ENCODE peak calls at places on chromosome 17, in eight cellular contexts. One of them, this sample, is unnamed.

GRCh38 chr17:49951362-49952080 is 17.5 kb upstream of the DLX4 start:
- DNase-seq in T-helper 1 cell: no peak
- DNase-seq in nucleus accumbens: no peak
- DNase-seq in tibial nerve: no peak
- DNase-seq in H9: no peak
- DNase-seq in CD4-positive, alpha-beta memory T cell: no peak
- DNase-seq in NCI-H1694 treated with DMSO at 0.1 percent for 48 hours: no peak
- DNase-seq in activated CD4-positive, alpha-beta T cell treated with anti-CD3 and anti-CD28 coated beads, Interleukin-2, amount 50 U/mL, for 4 hours: no peak
- DNase-seq in this sample: no peak

GRCh38 chr17:15255713-15256454 is 9.2 kb downstream of the PMP22 start:
- DNase-seq in T-helper 1 cell: no peak
- DNase-seq in nucleus accumbens: no peak
- DNase-seq in tibial nerve: no peak
- DNase-seq in H9: no peak
- DNase-seq in CD4-positive, alpha-beta memory T cell: no peak
- DNase-seq in NCI-H1694 treated with DMSO at 0.1 percent for 48 hours: no peak
- DNase-seq in activated CD4-positive, alpha-beta T cell treated with anti-CD3 and anti-CD28 coated beads, Interleukin-2, amount 50 U/mL, for 4 hours: no peak
- DNase-seq in this sample: no peak

GRCh38 chr17:8991514-8992285 is 26.2 kb upstream of the PIK3R5 start:
- DNase-seq in T-helper 1 cell: peak
- DNase-seq in nucleus accumbens: no peak
- DNase-seq in tibial nerve: peak
- DNase-seq in H9: peak
- DNase-seq in CD4-positive, alpha-beta memory T cell: peak
- DNase-seq in NCI-H1694 treated with DMSO at 0.1 percent for 48 hours: peak
- DNase-seq in activated CD4-positive, alpha-beta T cell treated with anti-CD3 and anti-CD28 coated beads, Interleukin-2, amount 50 U/mL, for 4 hours: peak
- DNase-seq in this sample: peak

GRCh38 chr17:78488156-78488555 is 89.0 kb downstream of the DNAH17 start:
- DNase-seq in T-helper 1 cell: no peak
- DNase-seq in nucleus accumbens: no peak
- DNase-seq in tibial nerve: no peak
- DNase-seq in H9: no peak
- DNase-seq in CD4-positive, alpha-beta memory T cell: no peak
- DNase-seq in NCI-H1694 treated with DMSO at 0.1 percent for 48 hours: no peak
- DNase-seq in activated CD4-positive, alpha-beta T cell treated with anti-CD3 and anti-CD28 coated beads, Interleukin-2, amount 50 U/mL, for 4 hours: no peak
- DNase-seq in this sample: no peak

GRCh38 chr17:42512733-42513251 is 23.2 kb upstream of the NAGLU start:
- DNase-seq in T-helper 1 cell: no peak
- DNase-seq in nucleus accumbens: no peak
- DNase-seq in tibial nerve: no peak
- DNase-seq in H9: no peak
- DNase-seq in CD4-positive, alpha-beta memory T cell: no peak
- DNase-seq in NCI-H1694 treated with DMSO at 0.1 percent for 48 hours: no peak
- DNase-seq in activated CD4-positive, alpha-beta T cell treated with anti-CD3 and anti-CD28 coated beads, Interleukin-2, amount 50 U/mL, for 4 hours: no peak
- DNase-seq in this sample: no peak

GRCh38 chr17:58305626-58306025 is 23.0 kb downstream of the TSPOAP1 start:
- DNase-seq in T-helper 1 cell: no peak
- DNase-seq in nucleus accumbens: no peak
- DNase-seq in tibial nerve: no peak
- DNase-seq in H9: peak
- DNase-seq in CD4-positive, alpha-beta memory T cell: no peak
- DNase-seq in NCI-H1694 treated with DMSO at 0.1 percent for 48 hours: no peak
- DNase-seq in activated CD4-positive, alpha-beta T cell treated with anti-CD3 and anti-CD28 coated beads, Interleukin-2, amount 50 U/mL, for 4 hours: no peak
- DNase-seq in this sample: peak

GRCh38 chr17:5499790-5500189 is 13.4 kb downstream of the MIS12 start:
- DNase-seq in T-helper 1 cell: no peak
- DNase-seq in nucleus accumbens: peak
- DNase-seq in tibial nerve: no peak
- DNase-seq in H9: peak
- DNase-seq in CD4-positive, alpha-beta memory T cell: no peak
- DNase-seq in NCI-H1694 treated with DMSO at 0.1 percent for 48 hours: no peak
- DNase-seq in activated CD4-positive, alpha-beta T cell treated with anti-CD3 and anti-CD28 coated beads, Interleukin-2, amount 50 U/mL, for 4 hours: no peak
- DNase-seq in this sample: peak

GRCh38 chr17:21352981-21353265 is 23.2 kb upstream of the KCNJ12 start:
- DNase-seq in T-helper 1 cell: no peak
- DNase-seq in nucleus accumbens: no peak
- DNase-seq in tibial nerve: no peak
- DNase-seq in H9: no peak
- DNase-seq in CD4-positive, alpha-beta memory T cell: no peak
- DNase-seq in NCI-H1694 treated with DMSO at 0.1 percent for 48 hours: no peak
- DNase-seq in activated CD4-positive, alpha-beta T cell treated with anti-CD3 and anti-CD28 coated beads, Interleukin-2, amount 50 U/mL, for 4 hours: no peak
- DNase-seq in this sample: no peak

GRCh38 chr17:59416184-59416583 is 84.7 kb downstream of the YPEL2 start:
- DNase-seq in T-helper 1 cell: no peak
- DNase-seq in nucleus accumbens: no peak
- DNase-seq in tibial nerve: no peak
- DNase-seq in H9: no peak
- DNase-seq in CD4-positive, alpha-beta memory T cell: no peak
- DNase-seq in NCI-H1694 treated with DMSO at 0.1 percent for 48 hours: no peak
- DNase-seq in activated CD4-positive, alpha-beta T cell treated with anti-CD3 and anti-CD28 coated beads, Interleukin-2, amount 50 U/mL, for 4 hours: no peak
- DNase-seq in this sample: no peak

GRCh38 chr17:17303010-17303846 is at the start of gene NT5M:
- DNase-seq in T-helper 1 cell: peak
- DNase-seq in nucleus accumbens: peak
- DNase-seq in tibial nerve: peak
- DNase-seq in H9: peak
- DNase-seq in CD4-positive, alpha-beta memory T cell: peak
- DNase-seq in NCI-H1694 treated with DMSO at 0.1 percent for 48 hours: peak
- DNase-seq in activated CD4-positive, alpha-beta T cell treated with anti-CD3 and anti-CD28 coated beads, Interleukin-2, amount 50 U/mL, for 4 hours: peak
- DNase-seq in this sample: peak

GRCh38 chr17:66276328-66276937 is 26.0 kb upstream of the PRKCA start:
- DNase-seq in T-helper 1 cell: no peak
- DNase-seq in nucleus accumbens: no peak
- DNase-seq in tibial nerve: no peak
- DNase-seq in H9: no peak
- DNase-seq in CD4-positive, alpha-beta memory T cell: no peak
- DNase-seq in NCI-H1694 treated with DMSO at 0.1 percent for 48 hours: no peak
- DNase-seq in activated CD4-positive, alpha-beta T cell treated with anti-CD3 and anti-CD28 coated beads, Interleukin-2, amount 50 U/mL, for 4 hours: no peak
- DNase-seq in this sample: no peak

GRCh38 chr17:45172541-45173286 is 11.0 kb downstream of the HEXIM2 start:
- DNase-seq in T-helper 1 cell: peak
- DNase-seq in nucleus accumbens: peak
- DNase-seq in tibial nerve: peak
- DNase-seq in H9: peak
- DNase-seq in CD4-positive, alpha-beta memory T cell: peak
- DNase-seq in NCI-H1694 treated with DMSO at 0.1 percent for 48 hours: no peak
- DNase-seq in activated CD4-positive, alpha-beta T cell treated with anti-CD3 and anti-CD28 coated beads, Interleukin-2, amount 50 U/mL, for 4 hours: peak
- DNase-seq in this sample: peak

GRCh38 chr17:75891022-75891604 is 5.6 kb downstream of the TRIM65 start:
- DNase-seq in T-helper 1 cell: no peak
- DNase-seq in nucleus accumbens: no peak
- DNase-seq in tibial nerve: no peak
- DNase-seq in H9: no peak
- DNase-seq in CD4-positive, alpha-beta memory T cell: no peak
- DNase-seq in NCI-H1694 treated with DMSO at 0.1 percent for 48 hours: no peak
- DNase-seq in activated CD4-positive, alpha-beta T cell treated with anti-CD3 and anti-CD28 coated beads, Interleukin-2, amount 50 U/mL, for 4 hours: no peak
- DNase-seq in this sample: no peak

GRCh38 chr17:56979091-56979480 is 1.2 kb downstream of the SCPEP1 start:
- DNase-seq in T-helper 1 cell: no peak
- DNase-seq in nucleus accumbens: no peak
- DNase-seq in tibial nerve: no peak
- DNase-seq in H9: no peak
- DNase-seq in CD4-positive, alpha-beta memory T cell: no peak
- DNase-seq in NCI-H1694 treated with DMSO at 0.1 percent for 48 hours: no peak
- DNase-seq in activated CD4-positive, alpha-beta T cell treated with anti-CD3 and anti-CD28 coated beads, Interleukin-2, amount 50 U/mL, for 4 hours: no peak
- DNase-seq in this sample: no peak

GRCh38 chr17:61669522-61669921 is 78.5 kb upstream of the NACA2 start:
- DNase-seq in T-helper 1 cell: no peak
- DNase-seq in nucleus accumbens: no peak
- DNase-seq in tibial nerve: no peak
- DNase-seq in H9: no peak
- DNase-seq in CD4-positive, alpha-beta memory T cell: no peak
- DNase-seq in NCI-H1694 treated with DMSO at 0.1 percent for 48 hours: no peak
- DNase-seq in activated CD4-positive, alpha-beta T cell treated with anti-CD3 and anti-CD28 coated beads, Interleukin-2, amount 50 U/mL, for 4 hours: no peak
- DNase-seq in this sample: no peak

GRCh38 chr17:44569459-44569858 is 12.2 kb downstream of the FZD2 start:
- DNase-seq in T-helper 1 cell: no peak
- DNase-seq in nucleus accumbens: no peak
- DNase-seq in tibial nerve: no peak
- DNase-seq in H9: peak
- DNase-seq in CD4-positive, alpha-beta memory T cell: no peak
- DNase-seq in NCI-H1694 treated with DMSO at 0.1 percent for 48 hours: no peak
- DNase-seq in activated CD4-positive, alpha-beta T cell treated with anti-CD3 and anti-CD28 coated beads, Interleukin-2, amount 50 U/mL, for 4 hours: no peak
- DNase-seq in this sample: no peak

GRCh38 chr17:72743037-72743467 is 349.4 kb downstream of the SLC39A11 start:
- DNase-seq in T-helper 1 cell: no peak
- DNase-seq in nucleus accumbens: no peak
- DNase-seq in tibial nerve: no peak
- DNase-seq in H9: peak
- DNase-seq in CD4-positive, alpha-beta memory T cell: no peak
- DNase-seq in NCI-H1694 treated with DMSO at 0.1 percent for 48 hours: no peak
- DNase-seq in activated CD4-positive, alpha-beta T cell treated with anti-CD3 and anti-CD28 coated beads, Interleukin-2, amount 50 U/mL, for 4 hours: no peak
- DNase-seq in this sample: no peak

GRCh38 chr17:43092891-43093290 is 32.3 kb downstream of the BRCA1 start:
- DNase-seq in T-helper 1 cell: no peak
- DNase-seq in nucleus accumbens: no peak
- DNase-seq in tibial nerve: no peak
- DNase-seq in H9: no peak
- DNase-seq in CD4-positive, alpha-beta memory T cell: no peak
- DNase-seq in NCI-H1694 treated with DMSO at 0.1 percent for 48 hours: no peak
- DNase-seq in activated CD4-positive, alpha-beta T cell treated with anti-CD3 and anti-CD28 coated beads, Interleukin-2, amount 50 U/mL, for 4 hours: no peak
- DNase-seq in this sample: no peak

GRCh38 chr17:38673714-38674012 is 1.1 kb downstream of the EPOP start:
- DNase-seq in T-helper 1 cell: no peak
- DNase-seq in nucleus accumbens: no peak
- DNase-seq in tibial nerve: no peak
- DNase-seq in H9: no peak
- DNase-seq in CD4-positive, alpha-beta memory T cell: no peak
- DNase-seq in NCI-H1694 treated with DMSO at 0.1 percent for 48 hours: no peak
- DNase-seq in activated CD4-positive, alpha-beta T cell treated with anti-CD3 and anti-CD28 coated beads, Interleukin-2, amount 50 U/mL, for 4 hours: no peak
- DNase-seq in this sample: no peak

GRCh38 chr17:73770115-73770848 is 126.0 kb upstream of the SDK2 start:
- DNase-seq in T-helper 1 cell: no peak
- DNase-seq in nucleus accumbens: peak
- DNase-seq in tibial nerve: peak
- DNase-seq in H9: no peak
- DNase-seq in CD4-positive, alpha-beta memory T cell: no peak
- DNase-seq in NCI-H1694 treated with DMSO at 0.1 percent for 48 hours: peak
- DNase-seq in activated CD4-positive, alpha-beta T cell treated with anti-CD3 and anti-CD28 coated beads, Interleukin-2, amount 50 U/mL, for 4 hours: no peak
- DNase-seq in this sample: no peak

GRCh38 chr17:62091804-62092203 is 26.7 kb upstream of the MED13 start:
- DNase-seq in T-helper 1 cell: no peak
- DNase-seq in nucleus accumbens: no peak
- DNase-seq in tibial nerve: no peak
- DNase-seq in H9: no peak
- DNase-seq in CD4-positive, alpha-beta memory T cell: no peak
- DNase-seq in NCI-H1694 treated with DMSO at 0.1 percent for 48 hours: no peak
- DNase-seq in activated CD4-positive, alpha-beta T cell treated with anti-CD3 and anti-CD28 coated beads, Interleukin-2, amount 50 U/mL, for 4 hours: no peak
- DNase-seq in this sample: no peak

GRCh38 chr17:44308320-44308818 is at the start of gene RUNDC3A:
- DNase-seq in T-helper 1 cell: peak
- DNase-seq in nucleus accumbens: peak
- DNase-seq in tibial nerve: peak
- DNase-seq in H9: peak
- DNase-seq in CD4-positive, alpha-beta memory T cell: peak
- DNase-seq in NCI-H1694 treated with DMSO at 0.1 percent for 48 hours: peak
- DNase-seq in activated CD4-positive, alpha-beta T cell treated with anti-CD3 and anti-CD28 coated beads, Interleukin-2, amount 50 U/mL, for 4 hours: peak
- DNase-seq in this sample: peak

GRCh38 chr17:69802045-69802740 is 272.8 kb upstream of the KCNJ16 start:
- DNase-seq in T-helper 1 cell: no peak
- DNase-seq in nucleus accumbens: no peak
- DNase-seq in tibial nerve: no peak
- DNase-seq in H9: peak
- DNase-seq in CD4-positive, alpha-beta memory T cell: no peak
- DNase-seq in NCI-H1694 treated with DMSO at 0.1 percent for 48 hours: no peak
- DNase-seq in activated CD4-positive, alpha-beta T cell treated with anti-CD3 and anti-CD28 coated beads, Interleukin-2, amount 50 U/mL, for 4 hours: no peak
- DNase-seq in this sample: no peak

GRCh38 chr17:6492892-6493674 is 48.8 kb downstream of the PIMREG start:
- DNase-seq in T-helper 1 cell: no peak
- DNase-seq in nucleus accumbens: no peak
- DNase-seq in tibial nerve: no peak
- DNase-seq in H9: peak
- DNase-seq in CD4-positive, alpha-beta memory T cell: no peak
- DNase-seq in NCI-H1694 treated with DMSO at 0.1 percent for 48 hours: no peak
- DNase-seq in activated CD4-positive, alpha-beta T cell treated with anti-CD3 and anti-CD28 coated beads, Interleukin-2, amount 50 U/mL, for 4 hours: no peak
- DNase-seq in this sample: no peak

GRCh38 chr17:57544834-57545463 is 200.2 kb downstream of the CCDC182 start:
- DNase-seq in T-helper 1 cell: no peak
- DNase-seq in nucleus accumbens: no peak
- DNase-seq in tibial nerve: no peak
- DNase-seq in H9: no peak
- DNase-seq in CD4-positive, alpha-beta memory T cell: no peak
- DNase-seq in NCI-H1694 treated with DMSO at 0.1 percent for 48 hours: peak
- DNase-seq in activated CD4-positive, alpha-beta T cell treated with anti-CD3 and anti-CD28 coated beads, Interleukin-2, amount 50 U/mL, for 4 hours: no peak
- DNase-seq in this sample: no peak

GRCh38 chr17:64373722-64374121 is 16.9 kb downstream of the PECAM1 start:
- DNase-seq in T-helper 1 cell: no peak
- DNase-seq in nucleus accumbens: no peak
- DNase-seq in tibial nerve: no peak
- DNase-seq in H9: no peak
- DNase-seq in CD4-positive, alpha-beta memory T cell: no peak
- DNase-seq in NCI-H1694 treated with DMSO at 0.1 percent for 48 hours: no peak
- DNase-seq in activated CD4-positive, alpha-beta T cell treated with anti-CD3 and anti-CD28 coated beads, Interleukin-2, amount 50 U/mL, for 4 hours: no peak
- DNase-seq in this sample: no peak

GRCh38 chr17:55762086-55762858 is 11.4 kb downstream of the PCTP start:
- DNase-seq in T-helper 1 cell: no peak
- DNase-seq in nucleus accumbens: no peak
- DNase-seq in tibial nerve: no peak
- DNase-seq in H9: no peak
- DNase-seq in CD4-positive, alpha-beta memory T cell: no peak
- DNase-seq in NCI-H1694 treated with DMSO at 0.1 percent for 48 hours: no peak
- DNase-seq in activated CD4-positive, alpha-beta T cell treated with anti-CD3 and anti-CD28 coated beads, Interleukin-2, amount 50 U/mL, for 4 hours: no peak
- DNase-seq in this sample: no peak

GRCh38 chr17:47275245-47275984 is 21.8 kb downstream of the ITGB3 start:
- DNase-seq in T-helper 1 cell: no peak
- DNase-seq in nucleus accumbens: no peak
- DNase-seq in tibial nerve: peak
- DNase-seq in H9: peak
- DNase-seq in CD4-positive, alpha-beta memory T cell: no peak
- DNase-seq in NCI-H1694 treated with DMSO at 0.1 percent for 48 hours: no peak
- DNase-seq in activated CD4-positive, alpha-beta T cell treated with anti-CD3 and anti-CD28 coated beads, Interleukin-2, amount 50 U/mL, for 4 hours: no peak
- DNase-seq in this sample: no peak

GRCh38 chr17:19269102-19269501 is 31.9 kb downstream of the EPN2 start:
- DNase-seq in T-helper 1 cell: no peak
- DNase-seq in nucleus accumbens: no peak
- DNase-seq in tibial nerve: no peak
- DNase-seq in H9: no peak
- DNase-seq in CD4-positive, alpha-beta memory T cell: no peak
- DNase-seq in NCI-H1694 treated with DMSO at 0.1 percent for 48 hours: no peak
- DNase-seq in activated CD4-positive, alpha-beta T cell treated with anti-CD3 and anti-CD28 coated beads, Interleukin-2, amount 50 U/mL, for 4 hours: no peak
- DNase-seq in this sample: no peak

GRCh38 chr17:83173997-83174858 is 94.8 kb downstream of the METRNL start:
- DNase-seq in T-helper 1 cell: no peak
- DNase-seq in nucleus accumbens: no peak
- DNase-seq in tibial nerve: peak
- DNase-seq in H9: peak
- DNase-seq in CD4-positive, alpha-beta memory T cell: no peak
- DNase-seq in NCI-H1694 treated with DMSO at 0.1 percent for 48 hours: no peak
- DNase-seq in activated CD4-positive, alpha-beta T cell treated with anti-CD3 and anti-CD28 coated beads, Interleukin-2, amount 50 U/mL, for 4 hours: no peak
- DNase-seq in this sample: peak

GRCh38 chr17:15348030-15348429 is 6.6 kb upstream of the TEKT3 start:
- DNase-seq in T-helper 1 cell: no peak
- DNase-seq in nucleus accumbens: no peak
- DNase-seq in tibial nerve: no peak
- DNase-seq in H9: no peak
- DNase-seq in CD4-positive, alpha-beta memory T cell: no peak
- DNase-seq in NCI-H1694 treated with DMSO at 0.1 percent for 48 hours: no peak
- DNase-seq in activated CD4-positive, alpha-beta T cell treated with anti-CD3 and anti-CD28 coated beads, Interleukin-2, amount 50 U/mL, for 4 hours: no peak
- DNase-seq in this sample: no peak

GRCh38 chr17:1591474-1592090 is 29.0 kb upstream of the PITPNA start:
- DNase-seq in T-helper 1 cell: no peak
- DNase-seq in nucleus accumbens: no peak
- DNase-seq in tibial nerve: no peak
- DNase-seq in H9: no peak
- DNase-seq in CD4-positive, alpha-beta memory T cell: no peak
- DNase-seq in NCI-H1694 treated with DMSO at 0.1 percent for 48 hours: no peak
- DNase-seq in activated CD4-positive, alpha-beta T cell treated with anti-CD3 and anti-CD28 coated beads, Interleukin-2, amount 50 U/mL, for 4 hours: no peak
- DNase-seq in this sample: no peak

This sample was measured in B cell.